ENCODE peak calls at places on chromosome 13, in four cellular contexts. X is heart left ventricle, D is fibroblast of pulmonary artery, J is keratinocyte. C is an unnamed sample.

GRCh38 chr13:41071775-41072174 is 10.5 kb downstream of the WBP4 start:
- DNase-seq in D (no peak), X (no peak), J (no peak), C (no peak)

GRCh38 chr13:97360610-97361009 is 73.4 kb upstream of the RAP2A start:
- DNase-seq in J (no peak), X (no peak), D (no peak), C (no peak)

GRCh38 chr13:97235549-97236206 is 13.5 kb downstream of the MBNL2 start:
- DNase-seq in D (no peak), X (peak), J (no peak), C (no peak)

GRCh38 chr13:113666324-113666660 is 727 bp upstream of the GRK1 start:
- DNase-seq in J (no peak), D (no peak), X (no peak), C (no peak)

GRCh38 chr13:47085346-47085745 is 188.5 kb upstream of the HTR2A start:
- DNase-seq in D (no peak), J (no peak), X (no peak), C (no peak)

GRCh38 chr13:46799139-46799538 is 2.2 kb upstream of the ESD start:
- DNase-seq in J (no peak), X (no peak), D (no peak), C (no peak)

GRCh38 chr13:49020328-49020727 is 44.6 kb downstream of the FNDC3A start:
- DNase-seq in D (no peak), X (no peak), J (no peak), C (no peak)

GRCh38 chr13:40506592-40507446 is 159.6 kb downstream of the FOXO1 start:
- DNase-seq in D (no peak), J (no peak), X (no peak), C (no peak)

GRCh38 chr13:29713841-29714240 is 118.4 kb upstream of the SLC7A1 start:
- DNase-seq in X (no peak), J (no peak), D (peak), C (peak)

GRCh38 chr13:75635101-75635620 is 969 bp upstream of the LMO7 start:
- DNase-seq in J (no peak), D (no peak), X (no peak), C (peak)

GRCh38 chr13:90055121-90055520 is 1292.4 kb upstream of the MIR17HG start:
- DNase-seq in X (no peak), D (no peak), J (no peak), C (no peak)

GRCh38 chr13:37225414-37226047 is 120.1 kb upstream of the CSNK1A1L start:
- DNase-seq in X (no peak), D (peak), J (no peak), C (peak)

GRCh38 chr13:27933580-27934328 is 14.0 kb downstream of the PDX1 start:
- DNase-seq in J (no peak), D (no peak), X (no peak), C (no peak)

GRCh38 chr13:42064966-42065365 is 16.5 kb downstream of the DGKH start:
- DNase-seq in D (no peak), X (no peak), J (no peak), C (no peak)

GRCh38 chr13:59000770-59001169 is 1163.0 kb downstream of the DIAPH3 start:
- DNase-seq in D (no peak), J (no peak), X (no peak), C (no peak)

GRCh38 chr13:70960841-70961443 is 852.7 kb upstream of the KLHL1 start:
- DNase-seq in D (peak), J (no peak), X (no peak), C (peak)

GRCh38 chr13:97160421-97160820 is 61.7 kb upstream of the MBNL2 start:
- DNase-seq in J (no peak), X (no peak), D (no peak), C (no peak)

GRCh38 chr13:19836472-19836871 is 27.0 kb downstream of the ZMYM5 start:
- DNase-seq in X (no peak), J (no peak), D (peak), C (no peak)

GRCh38 chr13:50015750-50016149 is 506 bp downstream of the KCNRG start:
- DNase-seq in J (no peak), D (no peak), X (no peak), C (no peak)

GRCh38 chr13:111865826-111866225 is 201.1 kb upstream of the SOX1 start:
- DNase-seq in X (no peak), D (no peak), J (no peak), C (no peak)

GRCh38 chr13:47594833-47595232 is 406.2 kb downstream of the SUCLA2 start:
- DNase-seq in D (peak), J (no peak), X (no peak), C (peak)

GRCh38 chr13:48838193-48839000 is 137.3 kb upstream of the FNDC3A start:
- DNase-seq in D (peak), J (no peak), X (no peak), C (peak)

DNA sequence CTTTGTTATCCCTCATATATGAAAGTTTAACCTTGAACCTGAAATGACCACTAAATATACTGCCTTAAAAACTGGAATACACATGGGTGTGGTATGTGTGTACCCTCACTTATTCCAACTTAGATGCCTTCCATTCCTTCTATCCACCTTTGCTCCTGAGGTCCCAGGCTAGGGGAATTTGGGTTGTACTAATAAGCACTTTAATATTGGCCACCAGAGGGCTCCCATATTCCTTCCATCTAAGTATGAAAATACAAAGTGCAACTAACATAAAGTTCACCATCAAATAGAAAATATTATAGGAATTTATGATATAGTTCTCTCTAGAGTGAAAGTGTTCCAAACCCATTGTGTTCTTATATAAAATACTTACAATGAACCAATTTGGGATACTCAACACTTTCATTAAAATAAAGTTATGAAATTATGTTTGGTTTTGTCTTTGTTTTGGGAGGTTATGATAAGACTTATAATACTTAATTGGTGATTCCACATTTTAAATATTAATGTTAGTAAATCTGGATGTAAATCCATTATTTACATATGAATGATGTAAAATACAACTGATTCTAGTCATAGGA is 62.3 kb downstream of the ITGBL1 start:
- DNase-seq in J (no peak), X (peak), D (peak), C (peak)
- TF ChIP-seq CTCF in J (peak), X (peak), D (peak), C (peak)

DNA sequence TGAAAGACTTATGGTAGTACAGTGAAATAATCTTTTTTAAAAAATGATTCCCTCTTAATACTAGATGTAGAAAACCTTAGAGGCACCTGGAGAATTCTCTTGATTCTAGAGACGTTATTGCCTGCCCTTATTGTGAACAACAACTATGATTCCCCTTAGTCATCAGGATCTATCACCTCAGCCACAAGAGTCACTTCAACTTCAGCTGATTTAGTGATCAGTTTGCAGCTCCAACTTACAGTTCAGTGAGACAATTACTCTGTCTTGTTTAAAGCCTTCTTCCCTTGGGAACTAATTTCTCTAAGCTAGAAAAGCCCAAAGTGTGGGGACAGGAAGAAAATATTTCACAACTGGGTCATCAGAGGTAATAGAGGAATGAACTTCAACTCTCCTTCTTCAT is 254.3 kb upstream of the SLITRK1 start:
- DNase-seq in D (no peak), X (no peak), J (no peak), C (no peak)
- H3K4me3 ChIP-seq in D (no peak), X (no peak), J (no peak), C (no peak)

DNA sequence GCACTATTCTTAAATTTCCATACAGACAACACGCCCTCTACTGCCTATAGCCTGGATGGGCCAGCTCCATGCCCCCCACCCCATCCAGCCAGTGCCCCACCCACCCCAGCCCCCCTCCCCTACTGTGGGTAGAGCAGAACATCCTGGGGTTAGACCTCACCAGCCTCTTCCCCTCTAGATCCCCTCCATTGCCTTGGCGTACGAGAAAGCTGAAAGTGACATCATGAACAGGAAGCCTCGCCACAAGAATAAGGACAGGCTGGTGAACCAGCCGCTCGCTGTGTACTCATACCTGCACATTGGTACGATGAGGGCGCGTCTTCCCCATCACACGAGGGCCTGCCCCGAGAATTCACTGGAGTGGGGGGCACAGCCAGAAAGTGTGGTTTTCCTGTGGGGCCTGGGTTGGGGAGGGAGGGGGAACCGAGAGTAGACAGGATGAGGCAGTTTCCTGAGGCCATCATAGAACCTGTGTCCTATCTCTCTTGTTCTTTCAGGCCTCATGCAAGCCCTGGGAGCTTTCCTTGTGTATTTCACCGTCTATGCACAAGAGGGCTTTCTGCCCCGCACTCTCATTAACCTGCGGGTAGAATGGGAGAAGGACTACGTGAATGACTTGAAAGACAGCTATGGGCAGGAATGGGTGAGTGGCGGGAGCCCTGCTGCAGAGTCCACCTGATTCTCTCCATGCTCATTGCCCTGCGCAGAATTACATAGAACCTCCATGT is 29.1 kb downstream of the ATP12A start:
- DNase-seq in D (no peak), J (no peak), X (no peak), C (no peak)
- TF ChIP-seq CTCF in D (no peak), J (no peak), X (no peak), C (no peak)

DNA sequence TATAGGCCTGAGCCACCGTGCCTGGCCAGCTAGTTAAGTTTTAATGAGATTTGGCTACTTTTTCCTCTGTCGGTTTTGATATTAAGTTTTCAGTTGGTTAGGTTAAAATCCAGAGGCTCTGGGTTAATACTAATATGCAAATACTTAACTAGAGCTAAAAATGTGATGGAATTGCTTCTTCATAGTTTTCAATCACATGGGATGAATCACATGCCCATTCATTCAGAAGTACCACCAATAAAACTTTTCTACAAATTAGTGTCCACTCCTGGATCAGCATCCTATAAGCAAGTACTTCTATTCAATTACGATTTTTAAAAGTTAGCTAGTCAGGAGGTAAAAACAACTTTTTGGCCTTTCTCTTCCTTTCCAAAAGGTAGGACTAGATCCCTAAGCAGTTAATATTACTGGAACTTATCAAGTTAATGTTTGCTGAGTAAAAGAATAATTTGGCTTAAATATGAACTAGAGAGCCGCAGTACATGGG is 4.3 kb downstream of the SLC25A30 start:
- DNase-seq in D (no peak), J (no peak), X (no peak), C (no peak)
- H3K4me3 ChIP-seq in D (peak), J (peak), X (peak), C (no peak)

DNA sequence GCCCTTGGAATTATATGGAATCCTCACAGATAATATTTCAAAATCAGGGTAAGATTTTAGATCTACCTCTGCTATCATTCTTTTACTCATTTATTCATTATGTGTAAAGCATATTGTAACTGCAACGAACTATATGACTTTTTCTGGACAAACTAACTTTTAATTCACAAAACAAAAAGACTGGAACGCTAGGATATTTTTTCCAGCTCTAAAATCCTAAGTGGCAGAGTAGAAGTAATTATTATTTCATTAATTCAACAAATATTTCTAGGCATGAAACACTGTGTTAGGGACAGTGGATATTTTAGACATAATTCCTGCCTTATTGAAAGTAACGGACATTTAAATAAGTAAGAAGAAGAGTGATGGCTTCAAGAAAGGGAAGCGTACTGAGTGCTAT is 26.9 kb upstream of the SOX21 start:
- DNase-seq in J (no peak), D (no peak), X (no peak), C (no peak)
- TF ChIP-seq CTCF in J (no peak), D (no peak), X (no peak), C (no peak)

DNA sequence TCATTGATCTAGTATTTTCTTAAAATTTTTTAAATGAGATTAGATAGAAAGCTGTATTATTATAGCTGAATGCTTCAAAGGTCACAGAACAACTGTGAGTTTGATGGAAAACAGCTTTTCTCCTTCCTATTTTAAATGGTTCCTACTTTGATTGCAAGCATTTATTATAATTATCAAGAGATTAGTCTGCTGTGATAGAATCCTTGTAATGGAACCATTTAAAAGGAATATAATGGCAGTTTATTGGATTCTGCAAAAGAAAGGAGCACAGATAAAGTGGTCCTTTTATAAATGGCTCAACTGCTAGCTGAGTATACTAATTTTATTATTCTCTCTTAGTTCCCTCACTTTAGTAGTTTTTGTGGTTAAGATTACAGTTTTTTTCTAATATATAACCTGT is 87.0 kb downstream of the MAB21L1 start:
- DNase-seq in X (no peak), J (no peak), D (no peak), C (no peak)
- H3K4me3 ChIP-seq in X (no peak), J (no peak), D (no peak), C (no peak)

DNA sequence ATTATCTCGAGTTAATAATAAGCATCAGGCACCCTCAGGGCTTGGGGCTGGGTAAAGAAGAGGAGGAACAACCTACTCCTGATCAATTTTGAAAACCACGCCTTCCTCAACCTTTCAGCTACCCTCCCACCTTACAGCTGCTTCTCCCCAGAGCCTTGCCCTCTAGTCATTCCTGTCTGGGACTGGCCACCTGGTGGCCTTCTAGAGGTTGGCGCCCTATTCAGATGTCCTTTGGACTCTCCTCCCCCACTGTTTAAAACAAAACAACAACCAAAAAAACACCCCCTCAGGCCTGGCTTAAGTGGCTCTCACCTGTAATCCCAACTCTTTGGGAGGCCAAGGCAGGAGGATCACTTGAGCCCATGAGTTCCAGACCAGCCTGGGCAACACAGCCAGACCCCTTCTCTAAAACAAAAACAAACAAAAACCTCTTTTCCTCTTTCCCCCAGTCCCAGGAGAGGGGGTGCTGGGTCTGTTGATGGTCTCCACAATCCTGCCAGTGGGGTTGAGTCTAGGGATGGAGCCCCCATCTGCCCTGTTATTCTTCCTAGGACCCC is 62.3 kb downstream of the CCDC70 start:
- DNase-seq in X (no peak), J (no peak), D (no peak), C (no peak)
- TF ChIP-seq CTCF in X (no peak), J (peak), D (peak), C (peak)

GRCh38 chr13:33230178-33230881 is 55.2 kb downstream of the STARD13 start:
- DNase-seq in D (peak), X (no peak), J (no peak), C (peak)
- H3K4me3 ChIP-seq in D (no peak), X (no peak), J (no peak), C (peak)

GRCh38 chr13:108560092-108560491 is 69.3 kb upstream of the MYO16 start:
- DNase-seq in J (no peak), D (no peak), X (no peak), C (no peak)
- TF ChIP-seq CTCF in J (no peak), D (no peak), X (no peak), C (no peak)

GRCh38 chr13:98541701-98542203 is 35.2 kb downstream of the STK24 start:
- DNase-seq in X (no peak), D (no peak), J (no peak), C (no peak)

GRCh38 chr13:98544105-98544710 is 32.7 kb downstream of the STK24 start:
- DNase-seq in X (no peak), D (no peak), J (no peak), C (no peak)

GRCh38 chr13:98541211-98541610 is 35.7 kb downstream of the STK24 start:
- DNase-seq in D (no peak), J (no peak), X (no peak), C (peak)

GRCh38 chr13:98543380-98544104 is 33.4 kb downstream of the STK24 start:
- DNase-seq in J (no peak), X (no peak), D (no peak), C (no peak)

GRCh38 chr13:98542568-98543379 is 34.1 kb downstream of the STK24 start:
- DNase-seq in D (no peak), X (no peak), J (no peak), C (no peak)
- H3K4me3 ChIP-seq in D (no peak), X (peak), J (no peak), C (no peak)